ENCODE peak calls at places on chromosomes 3 and 15, in nine cellular contexts. One of them, this sample, is unnamed. For H3K9me3, the result is how much of the 10 kb centered on the place peaks cover.

GRCh38 chr15:57015897-57016296 is 97.5 kb downstream of the TCF12 start:
- DNase-seq in astrocyte: peak
- DNase-seq in left ventricle myocardium inferior: no peak
- DNase-seq in CD4-positive, alpha-beta T cell: no peak
- DNase-seq in tibial artery: no peak
- DNase-seq in CD8-positive, alpha-beta memory T cell: no peak
- DNase-seq in MM.1S: no peak
- DNase-seq in heart left ventricle: no peak
- DNase-seq in left lung: no peak
- DNase-seq in this sample: no peak

GRCh38 chr3:34260991-34261365 is 462.5 kb downstream of the PDCD6IP start:
- DNase-seq in heart left ventricle: no peak
- DNase-seq in MM.1S: no peak
- DNase-seq in astrocyte: peak
- DNase-seq in tibial artery: no peak
- DNase-seq in CD8-positive, alpha-beta memory T cell: no peak
- DNase-seq in CD4-positive, alpha-beta T cell: no peak
- DNase-seq in left ventricle myocardium inferior: no peak
- DNase-seq in left lung: no peak
- DNase-seq in this sample: no peak

GRCh38 chr3:170417090-170417489 is 1.6 kb upstream of the CLDN11 start:
- DNase-seq in MM.1S: no peak
- DNase-seq in left lung: no peak
- DNase-seq in heart left ventricle: no peak
- DNase-seq in left ventricle myocardium inferior: no peak
- DNase-seq in CD8-positive, alpha-beta memory T cell: no peak
- DNase-seq in CD4-positive, alpha-beta T cell: no peak
- DNase-seq in astrocyte: no peak
- DNase-seq in tibial artery: no peak
- DNase-seq in this sample: no peak

GRCh38 chr3:45084820-45085816 is 59.0 kb downstream of the CLEC3B start:
- DNase-seq in left lung: no peak
- DNase-seq in astrocyte: peak
- DNase-seq in CD4-positive, alpha-beta T cell: no peak
- DNase-seq in heart left ventricle: no peak
- DNase-seq in CD8-positive, alpha-beta memory T cell: no peak
- DNase-seq in MM.1S: no peak
- DNase-seq in tibial artery: no peak
- DNase-seq in left ventricle myocardium inferior: no peak
- DNase-seq in this sample: no peak

GRCh38 chr15:80242132-80242769 is 9.8 kb downstream of the CTXND1 start:
- DNase-seq in astrocyte: no peak
- DNase-seq in left ventricle myocardium inferior: no peak
- DNase-seq in MM.1S: peak
- DNase-seq in CD8-positive, alpha-beta memory T cell: no peak
- DNase-seq in CD4-positive, alpha-beta T cell: no peak
- DNase-seq in heart left ventricle: peak
- DNase-seq in left lung: no peak
- DNase-seq in tibial artery: no peak
- DNase-seq in this sample: no peak

GRCh38 chr15:38533926-38534325 is 30.7 kb downstream of the RASGRP1 start:
- DNase-seq in left ventricle myocardium inferior: no peak
- DNase-seq in CD4-positive, alpha-beta T cell: no peak
- DNase-seq in astrocyte: no peak
- DNase-seq in CD8-positive, alpha-beta memory T cell: no peak
- DNase-seq in tibial artery: no peak
- DNase-seq in left lung: no peak
- DNase-seq in heart left ventricle: no peak
- DNase-seq in MM.1S: no peak
- DNase-seq in this sample: no peak

GRCh38 chr15:68429691-68430470 is 2.1 kb downstream of the ITGA11 start:
- DNase-seq in astrocyte: peak
- DNase-seq in heart left ventricle: no peak
- DNase-seq in CD8-positive, alpha-beta memory T cell: no peak
- DNase-seq in CD4-positive, alpha-beta T cell: no peak
- DNase-seq in left ventricle myocardium inferior: no peak
- DNase-seq in left lung: no peak
- DNase-seq in MM.1S: no peak
- DNase-seq in tibial artery: peak
- DNase-seq in this sample: no peak

GRCh38 chr15:74630284-74631086 is 14.8 kb downstream of the CLK3 start:
- DNase-seq in astrocyte: no peak
- DNase-seq in left ventricle myocardium inferior: no peak
- DNase-seq in tibial artery: peak
- DNase-seq in heart left ventricle: no peak
- DNase-seq in left lung: no peak
- DNase-seq in CD4-positive, alpha-beta T cell: no peak
- DNase-seq in CD8-positive, alpha-beta memory T cell: no peak
- DNase-seq in MM.1S: no peak
- DNase-seq in this sample: no peak

GRCh38 chr3:10283638-10284037 is 9.1 kb downstream of the GHRL start:
- DNase-seq in left ventricle myocardium inferior: peak
- DNase-seq in MM.1S: no peak
- DNase-seq in tibial artery: no peak
- DNase-seq in CD8-positive, alpha-beta memory T cell: no peak
- DNase-seq in CD4-positive, alpha-beta T cell: no peak
- DNase-seq in heart left ventricle: no peak
- DNase-seq in astrocyte: no peak
- DNase-seq in left lung: peak
- DNase-seq in this sample: no peak

GRCh38 chr15:100175406-100176114 is 166.2 kb downstream of the ADAMTS17 start:
- DNase-seq in left lung: no peak
- DNase-seq in CD8-positive, alpha-beta memory T cell: no peak
- DNase-seq in left ventricle myocardium inferior: no peak
- DNase-seq in MM.1S: no peak
- DNase-seq in tibial artery: no peak
- DNase-seq in CD4-positive, alpha-beta T cell: no peak
- DNase-seq in astrocyte: no peak
- DNase-seq in heart left ventricle: no peak
- DNase-seq in this sample: no peak

DNA sequence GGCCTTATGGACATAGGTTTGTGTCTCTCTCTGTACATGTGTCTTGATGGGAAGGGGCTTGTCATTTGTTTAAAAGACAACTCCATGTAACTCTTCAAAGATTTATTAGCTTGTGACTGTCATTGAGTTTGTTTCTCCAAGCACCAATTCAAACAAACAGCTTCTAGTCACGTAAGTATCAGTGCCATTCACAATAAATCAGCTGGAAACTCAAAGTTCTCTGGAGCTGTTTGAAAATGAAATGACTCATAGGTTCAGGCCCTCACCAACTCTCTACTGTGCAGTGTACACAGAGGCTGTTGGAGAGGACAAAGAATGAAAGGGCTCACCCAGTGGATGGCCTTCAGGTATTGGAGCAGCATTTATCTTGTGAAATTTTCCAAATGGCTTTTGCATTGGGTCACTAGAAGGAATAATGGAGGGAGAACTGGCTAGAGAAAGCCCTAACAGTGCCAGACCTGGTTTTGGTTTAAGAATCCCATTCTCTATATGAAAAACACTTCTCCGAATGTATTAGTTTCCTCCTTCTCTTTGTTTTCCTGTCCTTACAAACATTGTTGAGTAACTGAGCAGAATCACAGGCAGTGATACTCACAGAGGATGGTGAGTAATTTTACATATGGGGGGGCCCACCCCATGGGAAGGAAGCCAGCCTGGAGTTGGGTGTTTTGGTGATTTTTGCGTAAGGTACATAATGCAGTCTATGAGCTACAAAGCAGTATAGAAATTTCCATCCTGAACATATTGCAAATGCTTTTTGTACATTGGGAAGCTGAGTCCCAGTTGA is 476.5 kb downstream of the AGBL1 start:
- DNase-seq in heart left ventricle: no peak
- DNase-seq in tibial artery: no peak
- DNase-seq in MM.1S: no peak
- DNase-seq in CD8-positive, alpha-beta memory T cell: no peak
- DNase-seq in astrocyte: peak
- DNase-seq in left ventricle myocardium inferior: no peak
- DNase-seq in CD4-positive, alpha-beta T cell: no peak
- DNase-seq in left lung: no peak
- DNase-seq in this sample: no peak
- H3K9me3 ChIP-seq in heart left ventricle: under half
- H3K9me3 ChIP-seq in tibial artery: under half
- H3K9me3 ChIP-seq in MM.1S: under half
- H3K9me3 ChIP-seq in CD8-positive, alpha-beta memory T cell: under half
- H3K9me3 ChIP-seq in astrocyte: under half
- H3K9me3 ChIP-seq in left ventricle myocardium inferior: under half
- H3K9me3 ChIP-seq in CD4-positive, alpha-beta T cell: under half
- H3K9me3 ChIP-seq in left lung: under half
- H3K9me3 ChIP-seq in this sample: under half

GRCh38 chr3:60754617-60755016 is 496.6 kb downstream of the FHIT start:
- DNase-seq in left ventricle myocardium inferior: no peak
- DNase-seq in CD8-positive, alpha-beta memory T cell: no peak
- DNase-seq in heart left ventricle: no peak
- DNase-seq in MM.1S: no peak
- DNase-seq in left lung: no peak
- DNase-seq in astrocyte: peak
- DNase-seq in tibial artery: no peak
- DNase-seq in CD4-positive, alpha-beta T cell: no peak
- DNase-seq in this sample: no peak
- H3K9me3 ChIP-seq in left ventricle myocardium inferior: under half
- H3K9me3 ChIP-seq in CD8-positive, alpha-beta memory T cell: under half
- H3K9me3 ChIP-seq in heart left ventricle: under half
- H3K9me3 ChIP-seq in MM.1S: under half
- H3K9me3 ChIP-seq in left lung: under half
- H3K9me3 ChIP-seq in astrocyte: under half
- H3K9me3 ChIP-seq in tibial artery: under half
- H3K9me3 ChIP-seq in CD4-positive, alpha-beta T cell: under half
- H3K9me3 ChIP-seq in this sample: under half

GRCh38 chr15:26352406-26352805 is 420.5 kb downstream of the GABRB3 start:
- DNase-seq in CD8-positive, alpha-beta memory T cell: no peak
- DNase-seq in astrocyte: no peak
- DNase-seq in CD4-positive, alpha-beta T cell: no peak
- DNase-seq in MM.1S: no peak
- DNase-seq in heart left ventricle: no peak
- DNase-seq in left lung: no peak
- DNase-seq in tibial artery: no peak
- DNase-seq in left ventricle myocardium inferior: no peak
- DNase-seq in this sample: no peak
- H3K9me3 ChIP-seq in CD8-positive, alpha-beta memory T cell: under half
- H3K9me3 ChIP-seq in astrocyte: under half
- H3K9me3 ChIP-seq in CD4-positive, alpha-beta T cell: under half
- H3K9me3 ChIP-seq in MM.1S: under half
- H3K9me3 ChIP-seq in heart left ventricle: under half
- H3K9me3 ChIP-seq in left lung: under half
- H3K9me3 ChIP-seq in tibial artery: under half
- H3K9me3 ChIP-seq in left ventricle myocardium inferior: under half
- H3K9me3 ChIP-seq in this sample: under half

DNA sequence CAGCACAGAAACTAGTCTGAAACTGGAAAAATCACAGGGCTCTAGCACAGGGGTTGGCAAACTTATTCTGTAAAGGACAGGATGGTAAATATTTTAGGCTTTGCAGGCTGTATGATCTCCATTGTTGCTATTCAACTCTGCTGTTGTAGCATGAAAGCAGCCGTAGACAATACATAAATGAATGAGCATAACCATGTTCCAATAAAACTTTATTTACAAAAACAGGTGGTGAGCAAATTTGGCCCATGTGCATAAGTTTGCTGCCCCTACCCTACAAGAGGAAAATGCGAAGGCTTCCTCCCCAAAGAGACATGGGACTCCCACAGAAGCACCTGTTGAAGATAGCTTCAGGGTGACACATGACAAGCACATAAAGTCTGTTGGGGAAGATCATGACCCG is 59.2 kb downstream of the SYNM start:
- DNase-seq in heart left ventricle: no peak
- DNase-seq in astrocyte: no peak
- DNase-seq in left ventricle myocardium inferior: no peak
- DNase-seq in left lung: no peak
- DNase-seq in CD8-positive, alpha-beta memory T cell: no peak
- DNase-seq in tibial artery: no peak
- DNase-seq in MM.1S: no peak
- DNase-seq in CD4-positive, alpha-beta T cell: no peak
- DNase-seq in this sample: no peak
- H3K9me3 ChIP-seq in heart left ventricle: under half
- H3K9me3 ChIP-seq in astrocyte: under half
- H3K9me3 ChIP-seq in left ventricle myocardium inferior: under half
- H3K9me3 ChIP-seq in left lung: under half
- H3K9me3 ChIP-seq in CD8-positive, alpha-beta memory T cell: under half
- H3K9me3 ChIP-seq in tibial artery: under half
- H3K9me3 ChIP-seq in MM.1S: under half
- H3K9me3 ChIP-seq in CD4-positive, alpha-beta T cell: under half
- H3K9me3 ChIP-seq in this sample: under half

GRCh38 chr15:20348900-20349773 is 192.5 kb downstream of the GOLGA6L6 start:
- DNase-seq in heart left ventricle: peak
- DNase-seq in left lung: peak
- DNase-seq in astrocyte: no peak
- DNase-seq in left ventricle myocardium inferior: no peak
- DNase-seq in CD8-positive, alpha-beta memory T cell: peak
- DNase-seq in tibial artery: peak
- DNase-seq in MM.1S: peak
- DNase-seq in CD4-positive, alpha-beta T cell: no peak
- DNase-seq in this sample: no peak

GRCh38 chr15:20352241-20353200 is 189.1 kb downstream of the GOLGA6L6 start:
- DNase-seq in CD8-positive, alpha-beta memory T cell: peak
- DNase-seq in left lung: peak
- DNase-seq in MM.1S: peak
- DNase-seq in astrocyte: no peak
- DNase-seq in CD4-positive, alpha-beta T cell: no peak
- DNase-seq in heart left ventricle: peak
- DNase-seq in left ventricle myocardium inferior: no peak
- DNase-seq in tibial artery: peak
- DNase-seq in this sample: no peak

GRCh38 chr15:20353966-20354883 is 187.4 kb downstream of the GOLGA6L6 start:
- DNase-seq in MM.1S: no peak
- DNase-seq in CD4-positive, alpha-beta T cell: no peak
- DNase-seq in tibial artery: peak
- DNase-seq in CD8-positive, alpha-beta memory T cell: peak
- DNase-seq in astrocyte: no peak
- DNase-seq in left ventricle myocardium inferior: no peak
- DNase-seq in left lung: peak
- DNase-seq in heart left ventricle: peak
- DNase-seq in this sample: no peak

GRCh38 chr15:20349774-20350498 is 191.7 kb downstream of the GOLGA6L6 start:
- DNase-seq in left lung: peak
- DNase-seq in CD4-positive, alpha-beta T cell: no peak
- DNase-seq in MM.1S: peak
- DNase-seq in tibial artery: peak
- DNase-seq in left ventricle myocardium inferior: no peak
- DNase-seq in CD8-positive, alpha-beta memory T cell: peak
- DNase-seq in astrocyte: no peak
- DNase-seq in heart left ventricle: peak
- DNase-seq in this sample: no peak

GRCh38 chr15:20351448-20351961 is 190.1 kb downstream of the GOLGA6L6 start:
- DNase-seq in CD8-positive, alpha-beta memory T cell: peak
- DNase-seq in heart left ventricle: peak
- DNase-seq in MM.1S: peak
- DNase-seq in CD4-positive, alpha-beta T cell: no peak
- DNase-seq in left lung: peak
- DNase-seq in tibial artery: peak
- DNase-seq in left ventricle myocardium inferior: no peak
- DNase-seq in astrocyte: no peak
- DNase-seq in this sample: no peak
- H3K9me3 ChIP-seq in CD8-positive, alpha-beta memory T cell: under half
- H3K9me3 ChIP-seq in heart left ventricle: under half
- H3K9me3 ChIP-seq in MM.1S: under half
- H3K9me3 ChIP-seq in CD4-positive, alpha-beta T cell: under half
- H3K9me3 ChIP-seq in left lung: under half
- H3K9me3 ChIP-seq in tibial artery: under half
- H3K9me3 ChIP-seq in left ventricle myocardium inferior: under half
- H3K9me3 ChIP-seq in astrocyte: half or more
- H3K9me3 ChIP-seq in this sample: under half

GRCh38 chr15:27249723-27250160 is 278.8 kb downstream of the GABRG3 start:
- DNase-seq in astrocyte: no peak
- DNase-seq in heart left ventricle: no peak
- DNase-seq in CD4-positive, alpha-beta T cell: no peak
- DNase-seq in MM.1S: no peak
- DNase-seq in tibial artery: no peak
- DNase-seq in left lung: no peak
- DNase-seq in CD8-positive, alpha-beta memory T cell: no peak
- DNase-seq in left ventricle myocardium inferior: no peak
- DNase-seq in this sample: no peak
- H3K9me3 ChIP-seq in astrocyte: under half
- H3K9me3 ChIP-seq in heart left ventricle: under half
- H3K9me3 ChIP-seq in CD4-positive, alpha-beta T cell: under half
- H3K9me3 ChIP-seq in MM.1S: under half
- H3K9me3 ChIP-seq in tibial artery: under half
- H3K9me3 ChIP-seq in left lung: under half
- H3K9me3 ChIP-seq in CD8-positive, alpha-beta memory T cell: under half
- H3K9me3 ChIP-seq in left ventricle myocardium inferior: under half
- H3K9me3 ChIP-seq in this sample: under half